ENCODE peak calls at places on chromosomes 16 and 17, in six cellular contexts. Q is GM04503, K is uterus, Y is A549, R is dermis blood vessel endothelial cell, D is AG08395. N is an unnamed sample.

GRCh38 chr17:16374129-16374528 is 6.8 kb upstream of the UBB start:
- DNase-seq in K (no peak), R (no peak), Y (no peak), Q (no peak), D (peak; percentile 53), N (peak; percentile 41)

GRCh38 chr17:51487947-51488346 is 227.6 kb downstream of the UTP18 start:
- DNase-seq in Q (no peak), D (no peak), Y (no peak), K (no peak), R (no peak), N (no peak)

GRCh38 chr16:75252946-75253911 is 1.8 kb upstream of the BCAR1 start:
- DNase-seq in R (peak; percentile 81), D (peak; percentile 72), Y (no peak), K (peak; percentile 68), Q (peak; percentile 70), N (no peak)

GRCh38 chr17:73341350-73342056 is 29.7 kb upstream of the CDC42EP4 start:
- DNase-seq in R (peak; percentile 6), Y (no peak), Q (no peak), K (no peak), D (no peak), N (no peak)

GRCh38 chr17:4266550-4266949 is 2.8 kb upstream of the ANKFY1 start:
- DNase-seq in D (no peak), K (no peak), R (no peak), Y (no peak), Q (no peak), N (no peak)

GRCh38 chr17:48596000-48596734 is 2.6 kb upstream of the HOXB5 start:
- DNase-seq in K (no peak), Q (no peak), R (no peak), D (no peak), Y (no peak), N (no peak)

GRCh38 chr16:59205403-59205802 is 471.3 kb upstream of the GOT2 start:
- DNase-seq in Q (no peak), R (no peak), Y (peak; percentile 3), K (no peak), D (no peak), N (no peak)

GRCh38 chr16:3716831-3717234 is 491 bp downstream of the TRAP1 start:
- DNase-seq in R (peak; percentile 47), D (peak; percentile 26), Y (peak; percentile 21), K (no peak), Q (no peak), N (no peak)

GRCh38 chr17:31172388-31172787 is 77.6 kb downstream of the NF1 start:
- DNase-seq in Q (no peak), R (no peak), D (no peak), Y (no peak), K (no peak), N (no peak)

GRCh38 chr16:17205279-17206139 is 265.3 kb downstream of the XYLT1 start:
- DNase-seq in Y (no peak), R (no peak), Q (peak; percentile 47), D (peak; percentile 72), K (no peak), N (peak; percentile 71)

GRCh38 chr17:57935833-57936807 is 19.1 kb downstream of the CUEDC1 start:
- DNase-seq in D (peak; percentile 83), R (no peak), Y (no peak), Q (no peak), K (peak; percentile 83), N (no peak)

GRCh38 chr17:17295141-17295540 is 8.0 kb upstream of the NT5M start:
- DNase-seq in Y (no peak), D (no peak), K (no peak), R (no peak), Q (no peak), N (no peak)

GRCh38 chr17:57402691-57403090 is 146.4 kb downstream of the MSI2 start:
- DNase-seq in R (no peak), D (no peak), Q (no peak), K (no peak), Y (no peak), N (no peak)

GRCh38 chr17:74981979-74982662 is 5.3 kb upstream of the CDR2L start:
- DNase-seq in D (peak; percentile 72), R (peak; percentile 60), K (peak; percentile 68), Q (no peak), Y (peak; percentile 90), N (no peak)

GRCh38 chr17:50919321-50920040 is 53.3 kb upstream of the TOB1 start:
- DNase-seq in D (peak; percentile 98), Q (peak; percentile 58), Y (peak; percentile 99), R (peak; percentile 93), K (peak; percentile 80), N (peak; percentile 42)

GRCh38 chr16:88655733-88656281 is 5.0 kb upstream of the CYBA start:
- DNase-seq in Q (no peak), R (no peak), K (no peak), Y (no peak), D (no peak), N (no peak)

GRCh38 chr16:30786936-30787612 is at the start of gene ZNF629:
- DNase-seq in R (peak; percentile 66), K (peak; percentile 73), Y (peak; percentile 77), D (peak; percentile 91), Q (no peak), N (no peak)

GRCh38 chr17:66602659-66603363 is 232.1 kb upstream of the CACNG5 start:
- DNase-seq in D (no peak), Q (no peak), Y (no peak), R (peak; percentile 83), K (peak; percentile 32), N (no peak)

GRCh38 chr16:88430524-88431446 is 22.3 kb upstream of the ZFPM1 start:
- DNase-seq in Q (no peak), K (no peak), D (peak; percentile 30), Y (no peak), R (peak; percentile 47), N (no peak)

GRCh38 chr16:51376080-51376479 is 225.0 kb upstream of the SALL1 start:
- DNase-seq in Q (no peak), R (no peak), D (no peak), K (no peak), Y (no peak), N (no peak)

GRCh38 chr16:79316004-79316458 is 284.5 kb downstream of the MAF start:
- DNase-seq in R (no peak), D (no peak), Y (no peak), K (no peak), Q (no peak), N (no peak)

GRCh38 chr17:38565853-38566665 is 39.7 kb downstream of the SRCIN1 start:
- DNase-seq in Q (no peak), Y (no peak), D (no peak), R (no peak), K (no peak), N (no peak)

GRCh38 chr17:32007463-32008298 is 498 bp downstream of the LRRC37B start:
- DNase-seq in Q (no peak), D (peak; percentile 26), K (peak; percentile 27), R (peak; percentile 57), Y (peak; percentile 45), N (no peak)

GRCh38 chr17:37650419-37651003 is 7.3 kb upstream of the DDX52 start:
- DNase-seq in Y (peak; percentile 67), Q (no peak), D (peak; percentile 56), R (peak; percentile 70), K (no peak), N (peak; percentile 9)

GRCh38 chr17:80393491-80393890 is 21.5 kb upstream of the ENDOV start:
- DNase-seq in R (no peak), D (no peak), Q (no peak), K (no peak), Y (no peak), N (peak; percentile 2)

GRCh38 chr16:30065112-30065942 is at the start of gene ALDOA:
- DNase-seq in K (peak; percentile 99), Q (peak; percentile 91), R (peak; percentile 99), Y (peak; percentile 86), D (peak; percentile 96), N (peak; percentile 92)

GRCh38 chr17:55356440-55357328 is 65.0 kb downstream of the MMD start:
- DNase-seq in Y (peak; percentile 88), K (peak; percentile 40), D (peak; percentile 75), Q (no peak), R (peak; percentile 81), N (no peak)

GRCh38 chr16:11190585-11191565 is 65.1 kb downstream of the SOCS1 start:
- DNase-seq in D (peak; percentile 34), K (no peak), Y (no peak), R (no peak), Q (no peak), N (no peak)

GRCh38 chr16:12067714-12068401 is 91.3 kb downstream of the SNX29 start:
- DNase-seq in K (no peak), Q (peak; percentile 31), R (peak; percentile 91), Y (peak; percentile 79), D (peak; percentile 86), N (no peak)

GRCh38 chr17:81153340-81153803 is 11.9 kb upstream of the PVALEF start:
- DNase-seq in D (peak; percentile 47), R (peak; percentile 78), Q (no peak), Y (no peak), K (no peak), N (no peak)

GRCh38 chr17:68612228-68612922 is 11.2 kb upstream of the FAM20A start:
- DNase-seq in D (no peak), Q (no peak), R (no peak), K (no peak), Y (no peak), N (no peak)

GRCh38 chr17:6575596-6575988 is 19.2 kb upstream of the PITPNM3 start:
- DNase-seq in D (no peak), Q (no peak), R (no peak), Y (no peak), K (no peak), N (no peak)

GRCh38 chr16:81489547-81490267 is 45.1 kb downstream of the CMIP start:
- DNase-seq in Q (no peak), Y (no peak), D (no peak), K (no peak), R (no peak), N (no peak)

GRCh38 chr16:56824335-56824734 is 40.7 kb upstream of the SLC12A3 start:
- DNase-seq in Q (no peak), D (peak; percentile 45), R (peak; percentile 14), Y (peak; percentile 39), K (no peak), N (no peak)

GRCh38 chr17:50064253-50064991 is 8.5 kb downstream of the ITGA3 start:
- DNase-seq in Q (peak; percentile 86), K (peak; percentile 75), R (peak; percentile 82), Y (peak; percentile 94), D (peak; percentile 92), N (peak; percentile 86)

GRCh38 chr17:48024149-48025039 is 13.2 kb downstream of the COPZ2 start:
- DNase-seq in D (no peak), Q (no peak), R (peak; percentile 21), Y (peak; percentile 49), K (peak; percentile 39), N (no peak)

GRCh38 chr17:12765544-12765943 is 23.8 kb upstream of the ARHGAP44 start:
- DNase-seq in Q (no peak), K (peak; percentile 26), D (peak; percentile 65), Y (peak; percentile 55), R (no peak), N (no peak)

GRCh38 chr17:14341866-14342265 is 41.0 kb downstream of the HS3ST3B1 start:
- DNase-seq in D (no peak), R (no peak), K (no peak), Y (no peak), Q (no peak), N (no peak)

N was measured in BJ.